ENCODE peak calls at places on chromosomes 16 and 17, in eight cellular contexts. One of them, this sample, is unnamed.

GRCh38 chr17:13001991-13002615 is 15.7 kb downstream of the ELAC2 start:
- DNase-seq in T1000: no peak
- DNase-seq in HuH-7.5: no peak
- DNase-seq in T follicular helper cell: no peak
- DNase-seq in mesendoderm: no peak
- DNase-seq in neural progenitor cell: no peak
- DNase-seq in stimulated activated CD4-positive, alpha-beta T cell treated with anti-CD3 and anti-CD28 coated beads, Interleukin-1b, Interleukin-23, amount 100 ng/mL, for 24 hours: no peak
- DNase-seq in activated CD4-positive, alpha-beta T cell treated with anti-CD3 and anti-CD28 coated beads, Interleukin-2, amount 10 ng/mL, durations not matched to agents 7 days and 5 days: no peak
- DNase-seq in this sample: no peak

GRCh38 chr16:53159781-53160436 is 105.1 kb downstream of the CHD9 start:
- DNase-seq in HuH-7.5: no peak
- DNase-seq in activated CD4-positive, alpha-beta T cell treated with anti-CD3 and anti-CD28 coated beads, Interleukin-2, amount 10 ng/mL, durations not matched to agents 7 days and 5 days: peak
- DNase-seq in stimulated activated CD4-positive, alpha-beta T cell treated with anti-CD3 and anti-CD28 coated beads, Interleukin-1b, Interleukin-23, amount 100 ng/mL, for 24 hours: no peak
- DNase-seq in mesendoderm: peak
- DNase-seq in neural progenitor cell: peak
- DNase-seq in T1000: no peak
- DNase-seq in T follicular helper cell: no peak
- DNase-seq in this sample: peak

GRCh38 chr17:29596811-29597210 is 3.9 kb downstream of the ANKRD13B start:
- DNase-seq in T follicular helper cell: no peak
- DNase-seq in mesendoderm: no peak
- DNase-seq in stimulated activated CD4-positive, alpha-beta T cell treated with anti-CD3 and anti-CD28 coated beads, Interleukin-1b, Interleukin-23, amount 100 ng/mL, for 24 hours: no peak
- DNase-seq in HuH-7.5: no peak
- DNase-seq in neural progenitor cell: no peak
- DNase-seq in T1000: no peak
- DNase-seq in activated CD4-positive, alpha-beta T cell treated with anti-CD3 and anti-CD28 coated beads, Interleukin-2, amount 10 ng/mL, durations not matched to agents 7 days and 5 days: no peak
- DNase-seq in this sample: no peak

GRCh38 chr16:72952404-72953301 is 95.3 kb downstream of the ZFHX3 start:
- DNase-seq in activated CD4-positive, alpha-beta T cell treated with anti-CD3 and anti-CD28 coated beads, Interleukin-2, amount 10 ng/mL, durations not matched to agents 7 days and 5 days: no peak
- DNase-seq in stimulated activated CD4-positive, alpha-beta T cell treated with anti-CD3 and anti-CD28 coated beads, Interleukin-1b, Interleukin-23, amount 100 ng/mL, for 24 hours: no peak
- DNase-seq in HuH-7.5: no peak
- DNase-seq in T1000: no peak
- DNase-seq in T follicular helper cell: no peak
- DNase-seq in neural progenitor cell: no peak
- DNase-seq in mesendoderm: no peak
- DNase-seq in this sample: no peak

GRCh38 chr17:82590881-82591539 is 57.2 kb downstream of the WDR45B start:
- DNase-seq in T follicular helper cell: no peak
- DNase-seq in stimulated activated CD4-positive, alpha-beta T cell treated with anti-CD3 and anti-CD28 coated beads, Interleukin-1b, Interleukin-23, amount 100 ng/mL, for 24 hours: no peak
- DNase-seq in activated CD4-positive, alpha-beta T cell treated with anti-CD3 and anti-CD28 coated beads, Interleukin-2, amount 10 ng/mL, durations not matched to agents 7 days and 5 days: no peak
- DNase-seq in HuH-7.5: no peak
- DNase-seq in neural progenitor cell: no peak
- DNase-seq in mesendoderm: no peak
- DNase-seq in T1000: no peak
- DNase-seq in this sample: no peak

GRCh38 chr17:58302919-58303551 is 22.3 kb upstream of the MPO start:
- DNase-seq in T1000: no peak
- DNase-seq in stimulated activated CD4-positive, alpha-beta T cell treated with anti-CD3 and anti-CD28 coated beads, Interleukin-1b, Interleukin-23, amount 100 ng/mL, for 24 hours: no peak
- DNase-seq in neural progenitor cell: no peak
- DNase-seq in activated CD4-positive, alpha-beta T cell treated with anti-CD3 and anti-CD28 coated beads, Interleukin-2, amount 10 ng/mL, durations not matched to agents 7 days and 5 days: no peak
- DNase-seq in mesendoderm: no peak
- DNase-seq in T follicular helper cell: no peak
- DNase-seq in HuH-7.5: no peak
- DNase-seq in this sample: no peak

GRCh38 chr17:1999557-2000251 is 25.4 kb downstream of the RTN4RL1 start:
- DNase-seq in T1000: no peak
- DNase-seq in HuH-7.5: peak
- DNase-seq in mesendoderm: peak
- DNase-seq in neural progenitor cell: peak
- DNase-seq in stimulated activated CD4-positive, alpha-beta T cell treated with anti-CD3 and anti-CD28 coated beads, Interleukin-1b, Interleukin-23, amount 100 ng/mL, for 24 hours: no peak
- DNase-seq in activated CD4-positive, alpha-beta T cell treated with anti-CD3 and anti-CD28 coated beads, Interleukin-2, amount 10 ng/mL, durations not matched to agents 7 days and 5 days: no peak
- DNase-seq in T follicular helper cell: no peak
- DNase-seq in this sample: peak

GRCh38 chr17:27354491-27355081 is 60.7 kb downstream of the WSB1 start:
- DNase-seq in T1000: no peak
- DNase-seq in T follicular helper cell: no peak
- DNase-seq in activated CD4-positive, alpha-beta T cell treated with anti-CD3 and anti-CD28 coated beads, Interleukin-2, amount 10 ng/mL, durations not matched to agents 7 days and 5 days: no peak
- DNase-seq in HuH-7.5: peak
- DNase-seq in neural progenitor cell: no peak
- DNase-seq in mesendoderm: peak
- DNase-seq in stimulated activated CD4-positive, alpha-beta T cell treated with anti-CD3 and anti-CD28 coated beads, Interleukin-1b, Interleukin-23, amount 100 ng/mL, for 24 hours: no peak
- DNase-seq in this sample: no peak

GRCh38 chr17:83145831-83146230 is 66.4 kb downstream of the METRNL start:
- DNase-seq in neural progenitor cell: no peak
- DNase-seq in T follicular helper cell: no peak
- DNase-seq in mesendoderm: no peak
- DNase-seq in HuH-7.5: no peak
- DNase-seq in T1000: no peak
- DNase-seq in stimulated activated CD4-positive, alpha-beta T cell treated with anti-CD3 and anti-CD28 coated beads, Interleukin-1b, Interleukin-23, amount 100 ng/mL, for 24 hours: no peak
- DNase-seq in activated CD4-positive, alpha-beta T cell treated with anti-CD3 and anti-CD28 coated beads, Interleukin-2, amount 10 ng/mL, durations not matched to agents 7 days and 5 days: no peak
- DNase-seq in this sample: no peak

GRCh38 chr16:73572135-73572534 is 524.2 kb upstream of the ZFHX3 start:
- DNase-seq in mesendoderm: peak
- DNase-seq in activated CD4-positive, alpha-beta T cell treated with anti-CD3 and anti-CD28 coated beads, Interleukin-2, amount 10 ng/mL, durations not matched to agents 7 days and 5 days: no peak
- DNase-seq in T1000: no peak
- DNase-seq in stimulated activated CD4-positive, alpha-beta T cell treated with anti-CD3 and anti-CD28 coated beads, Interleukin-1b, Interleukin-23, amount 100 ng/mL, for 24 hours: no peak
- DNase-seq in neural progenitor cell: peak
- DNase-seq in HuH-7.5: no peak
- DNase-seq in T follicular helper cell: no peak
- DNase-seq in this sample: peak

GRCh38 chr17:64418506-64419339 is 28.1 kb upstream of the PECAM1 start:
- DNase-seq in activated CD4-positive, alpha-beta T cell treated with anti-CD3 and anti-CD28 coated beads, Interleukin-2, amount 10 ng/mL, durations not matched to agents 7 days and 5 days: peak
- DNase-seq in neural progenitor cell: peak
- DNase-seq in stimulated activated CD4-positive, alpha-beta T cell treated with anti-CD3 and anti-CD28 coated beads, Interleukin-1b, Interleukin-23, amount 100 ng/mL, for 24 hours: no peak
- DNase-seq in mesendoderm: peak
- DNase-seq in T1000: peak
- DNase-seq in T follicular helper cell: no peak
- DNase-seq in HuH-7.5: peak
- DNase-seq in this sample: peak

GRCh38 chr17:67570797-67571196 is 146.9 kb upstream of the NOL11 start:
- DNase-seq in T follicular helper cell: no peak
- DNase-seq in HuH-7.5: no peak
- DNase-seq in activated CD4-positive, alpha-beta T cell treated with anti-CD3 and anti-CD28 coated beads, Interleukin-2, amount 10 ng/mL, durations not matched to agents 7 days and 5 days: no peak
- DNase-seq in stimulated activated CD4-positive, alpha-beta T cell treated with anti-CD3 and anti-CD28 coated beads, Interleukin-1b, Interleukin-23, amount 100 ng/mL, for 24 hours: no peak
- DNase-seq in T1000: no peak
- DNase-seq in mesendoderm: no peak
- DNase-seq in neural progenitor cell: no peak
- DNase-seq in this sample: no peak

GRCh38 chr16:21599994-21600773 is 807 bp downstream of the METTL9 start:
- DNase-seq in stimulated activated CD4-positive, alpha-beta T cell treated with anti-CD3 and anti-CD28 coated beads, Interleukin-1b, Interleukin-23, amount 100 ng/mL, for 24 hours: no peak
- DNase-seq in neural progenitor cell: peak
- DNase-seq in T1000: no peak
- DNase-seq in HuH-7.5: peak
- DNase-seq in mesendoderm: peak
- DNase-seq in T follicular helper cell: peak
- DNase-seq in activated CD4-positive, alpha-beta T cell treated with anti-CD3 and anti-CD28 coated beads, Interleukin-2, amount 10 ng/mL, durations not matched to agents 7 days and 5 days: peak
- DNase-seq in this sample: peak

GRCh38 chr17:28949185-28950016 is 1.9 kb downstream of the PHF12 start:
- DNase-seq in T follicular helper cell: peak
- DNase-seq in neural progenitor cell: peak
- DNase-seq in activated CD4-positive, alpha-beta T cell treated with anti-CD3 and anti-CD28 coated beads, Interleukin-2, amount 10 ng/mL, durations not matched to agents 7 days and 5 days: peak
- DNase-seq in HuH-7.5: peak
- DNase-seq in stimulated activated CD4-positive, alpha-beta T cell treated with anti-CD3 and anti-CD28 coated beads, Interleukin-1b, Interleukin-23, amount 100 ng/mL, for 24 hours: peak
- DNase-seq in mesendoderm: peak
- DNase-seq in T1000: peak
- DNase-seq in this sample: peak

GRCh38 chr16:53678756-53679334 is 24.8 kb downstream of the RPGRIP1L start:
- DNase-seq in HuH-7.5: no peak
- DNase-seq in neural progenitor cell: no peak
- DNase-seq in T1000: no peak
- DNase-seq in activated CD4-positive, alpha-beta T cell treated with anti-CD3 and anti-CD28 coated beads, Interleukin-2, amount 10 ng/mL, durations not matched to agents 7 days and 5 days: no peak
- DNase-seq in mesendoderm: no peak
- DNase-seq in stimulated activated CD4-positive, alpha-beta T cell treated with anti-CD3 and anti-CD28 coated beads, Interleukin-1b, Interleukin-23, amount 100 ng/mL, for 24 hours: no peak
- DNase-seq in T follicular helper cell: no peak
- DNase-seq in this sample: no peak

GRCh38 chr17:70208080-70208794 is 38.9 kb downstream of the KCNJ2 start:
- DNase-seq in stimulated activated CD4-positive, alpha-beta T cell treated with anti-CD3 and anti-CD28 coated beads, Interleukin-1b, Interleukin-23, amount 100 ng/mL, for 24 hours: no peak
- DNase-seq in T1000: no peak
- DNase-seq in neural progenitor cell: no peak
- DNase-seq in T follicular helper cell: no peak
- DNase-seq in mesendoderm: peak
- DNase-seq in HuH-7.5: no peak
- DNase-seq in activated CD4-positive, alpha-beta T cell treated with anti-CD3 and anti-CD28 coated beads, Interleukin-2, amount 10 ng/mL, durations not matched to agents 7 days and 5 days: no peak
- DNase-seq in this sample: no peak

GRCh38 chr17:83196973-83197880 is 117.8 kb downstream of the METRNL start:
- DNase-seq in mesendoderm: no peak
- DNase-seq in HuH-7.5: no peak
- DNase-seq in T follicular helper cell: no peak
- DNase-seq in neural progenitor cell: no peak
- DNase-seq in stimulated activated CD4-positive, alpha-beta T cell treated with anti-CD3 and anti-CD28 coated beads, Interleukin-1b, Interleukin-23, amount 100 ng/mL, for 24 hours: no peak
- DNase-seq in activated CD4-positive, alpha-beta T cell treated with anti-CD3 and anti-CD28 coated beads, Interleukin-2, amount 10 ng/mL, durations not matched to agents 7 days and 5 days: peak
- DNase-seq in T1000: no peak
- DNase-seq in this sample: no peak

GRCh38 chr17:50482516-50482915 is 3.9 kb downstream of the RSAD1 start:
- DNase-seq in mesendoderm: peak
- DNase-seq in HuH-7.5: peak
- DNase-seq in T follicular helper cell: peak
- DNase-seq in neural progenitor cell: peak
- DNase-seq in activated CD4-positive, alpha-beta T cell treated with anti-CD3 and anti-CD28 coated beads, Interleukin-2, amount 10 ng/mL, durations not matched to agents 7 days and 5 days: peak
- DNase-seq in T1000: peak
- DNase-seq in stimulated activated CD4-positive, alpha-beta T cell treated with anti-CD3 and anti-CD28 coated beads, Interleukin-1b, Interleukin-23, amount 100 ng/mL, for 24 hours: peak
- DNase-seq in this sample: peak

GRCh38 chr16:89363621-89364393 is 126.6 kb downstream of the ANKRD11 start:
- DNase-seq in T1000: no peak
- DNase-seq in neural progenitor cell: peak
- DNase-seq in T follicular helper cell: peak
- DNase-seq in stimulated activated CD4-positive, alpha-beta T cell treated with anti-CD3 and anti-CD28 coated beads, Interleukin-1b, Interleukin-23, amount 100 ng/mL, for 24 hours: no peak
- DNase-seq in HuH-7.5: no peak
- DNase-seq in mesendoderm: peak
- DNase-seq in activated CD4-positive, alpha-beta T cell treated with anti-CD3 and anti-CD28 coated beads, Interleukin-2, amount 10 ng/mL, durations not matched to agents 7 days and 5 days: peak
- DNase-seq in this sample: peak

GRCh38 chr16:12876778-12877177 is 24.6 kb upstream of the SHISA9 start:
- DNase-seq in T1000: no peak
- DNase-seq in neural progenitor cell: no peak
- DNase-seq in T follicular helper cell: no peak
- DNase-seq in mesendoderm: no peak
- DNase-seq in stimulated activated CD4-positive, alpha-beta T cell treated with anti-CD3 and anti-CD28 coated beads, Interleukin-1b, Interleukin-23, amount 100 ng/mL, for 24 hours: no peak
- DNase-seq in HuH-7.5: no peak
- DNase-seq in activated CD4-positive, alpha-beta T cell treated with anti-CD3 and anti-CD28 coated beads, Interleukin-2, amount 10 ng/mL, durations not matched to agents 7 days and 5 days: no peak
- DNase-seq in this sample: no peak

GRCh38 chr16:28933176-28933575 is 1.4 kb downstream of the CD19 start:
- DNase-seq in mesendoderm: peak
- DNase-seq in stimulated activated CD4-positive, alpha-beta T cell treated with anti-CD3 and anti-CD28 coated beads, Interleukin-1b, Interleukin-23, amount 100 ng/mL, for 24 hours: no peak
- DNase-seq in T1000: no peak
- DNase-seq in HuH-7.5: no peak
- DNase-seq in T follicular helper cell: no peak
- DNase-seq in neural progenitor cell: no peak
- DNase-seq in activated CD4-positive, alpha-beta T cell treated with anti-CD3 and anti-CD28 coated beads, Interleukin-2, amount 10 ng/mL, durations not matched to agents 7 days and 5 days: no peak
- DNase-seq in this sample: peak

GRCh38 chr16:17775061-17775460 is 304.3 kb upstream of the XYLT1 start:
- DNase-seq in T1000: no peak
- DNase-seq in HuH-7.5: no peak
- DNase-seq in mesendoderm: no peak
- DNase-seq in activated CD4-positive, alpha-beta T cell treated with anti-CD3 and anti-CD28 coated beads, Interleukin-2, amount 10 ng/mL, durations not matched to agents 7 days and 5 days: no peak
- DNase-seq in T follicular helper cell: no peak
- DNase-seq in stimulated activated CD4-positive, alpha-beta T cell treated with anti-CD3 and anti-CD28 coated beads, Interleukin-1b, Interleukin-23, amount 100 ng/mL, for 24 hours: no peak
- DNase-seq in neural progenitor cell: no peak
- DNase-seq in this sample: no peak

GRCh38 chr16:90037202-90037765 is 18.0 kb upstream of the DBNDD1 start:
- DNase-seq in stimulated activated CD4-positive, alpha-beta T cell treated with anti-CD3 and anti-CD28 coated beads, Interleukin-1b, Interleukin-23, amount 100 ng/mL, for 24 hours: no peak
- DNase-seq in neural progenitor cell: no peak
- DNase-seq in activated CD4-positive, alpha-beta T cell treated with anti-CD3 and anti-CD28 coated beads, Interleukin-2, amount 10 ng/mL, durations not matched to agents 7 days and 5 days: no peak
- DNase-seq in HuH-7.5: no peak
- DNase-seq in T follicular helper cell: no peak
- DNase-seq in mesendoderm: no peak
- DNase-seq in T1000: no peak
- DNase-seq in this sample: no peak

GRCh38 chr17:35896011-35896587 is 15.9 kb upstream of the CCL5 start:
- DNase-seq in mesendoderm: no peak
- DNase-seq in T follicular helper cell: no peak
- DNase-seq in activated CD4-positive, alpha-beta T cell treated with anti-CD3 and anti-CD28 coated beads, Interleukin-2, amount 10 ng/mL, durations not matched to agents 7 days and 5 days: peak
- DNase-seq in stimulated activated CD4-positive, alpha-beta T cell treated with anti-CD3 and anti-CD28 coated beads, Interleukin-1b, Interleukin-23, amount 100 ng/mL, for 24 hours: no peak
- DNase-seq in neural progenitor cell: no peak
- DNase-seq in HuH-7.5: no peak
- DNase-seq in T1000: no peak
- DNase-seq in this sample: no peak

GRCh38 chr17:44113868-44114840 is 9.3 kb downstream of the HDAC5 start:
- DNase-seq in T follicular helper cell: no peak
- DNase-seq in HuH-7.5: no peak
- DNase-seq in stimulated activated CD4-positive, alpha-beta T cell treated with anti-CD3 and anti-CD28 coated beads, Interleukin-1b, Interleukin-23, amount 100 ng/mL, for 24 hours: no peak
- DNase-seq in neural progenitor cell: no peak
- DNase-seq in mesendoderm: no peak
- DNase-seq in T1000: no peak
- DNase-seq in activated CD4-positive, alpha-beta T cell treated with anti-CD3 and anti-CD28 coated beads, Interleukin-2, amount 10 ng/mL, durations not matched to agents 7 days and 5 days: no peak
- DNase-seq in this sample: no peak

GRCh38 chr16:11308493-11309283 is 27.6 kb upstream of the PRM1 start:
- DNase-seq in mesendoderm: no peak
- DNase-seq in T follicular helper cell: no peak
- DNase-seq in T1000: no peak
- DNase-seq in stimulated activated CD4-positive, alpha-beta T cell treated with anti-CD3 and anti-CD28 coated beads, Interleukin-1b, Interleukin-23, amount 100 ng/mL, for 24 hours: no peak
- DNase-seq in HuH-7.5: no peak
- DNase-seq in neural progenitor cell: peak
- DNase-seq in activated CD4-positive, alpha-beta T cell treated with anti-CD3 and anti-CD28 coated beads, Interleukin-2, amount 10 ng/mL, durations not matched to agents 7 days and 5 days: no peak
- DNase-seq in this sample: no peak

GRCh38 chr16:15518412-15519351 is 84.3 kb downstream of the BMERB1 start:
- DNase-seq in mesendoderm: peak
- DNase-seq in HuH-7.5: no peak
- DNase-seq in T follicular helper cell: no peak
- DNase-seq in T1000: no peak
- DNase-seq in neural progenitor cell: no peak
- DNase-seq in stimulated activated CD4-positive, alpha-beta T cell treated with anti-CD3 and anti-CD28 coated beads, Interleukin-1b, Interleukin-23, amount 100 ng/mL, for 24 hours: no peak
- DNase-seq in activated CD4-positive, alpha-beta T cell treated with anti-CD3 and anti-CD28 coated beads, Interleukin-2, amount 10 ng/mL, durations not matched to agents 7 days and 5 days: no peak
- DNase-seq in this sample: peak

GRCh38 chr16:10850478-10850850 is 26.5 kb upstream of the CIITA start:
- DNase-seq in stimulated activated CD4-positive, alpha-beta T cell treated with anti-CD3 and anti-CD28 coated beads, Interleukin-1b, Interleukin-23, amount 100 ng/mL, for 24 hours: no peak
- DNase-seq in T1000: no peak
- DNase-seq in activated CD4-positive, alpha-beta T cell treated with anti-CD3 and anti-CD28 coated beads, Interleukin-2, amount 10 ng/mL, durations not matched to agents 7 days and 5 days: no peak
- DNase-seq in HuH-7.5: no peak
- DNase-seq in T follicular helper cell: no peak
- DNase-seq in neural progenitor cell: no peak
- DNase-seq in mesendoderm: no peak
- DNase-seq in this sample: no peak

GRCh38 chr17:58158181-58158580 is 8.6 kb upstream of the OR4D2 start:
- DNase-seq in mesendoderm: no peak
- DNase-seq in neural progenitor cell: no peak
- DNase-seq in HuH-7.5: no peak
- DNase-seq in stimulated activated CD4-positive, alpha-beta T cell treated with anti-CD3 and anti-CD28 coated beads, Interleukin-1b, Interleukin-23, amount 100 ng/mL, for 24 hours: no peak
- DNase-seq in activated CD4-positive, alpha-beta T cell treated with anti-CD3 and anti-CD28 coated beads, Interleukin-2, amount 10 ng/mL, durations not matched to agents 7 days and 5 days: no peak
- DNase-seq in T1000: no peak
- DNase-seq in T follicular helper cell: no peak
- DNase-seq in this sample: no peak

GRCh38 chr16:22077700-22078313 is 14.5 kb upstream of the VWA3A start:
- DNase-seq in neural progenitor cell: peak
- DNase-seq in mesendoderm: peak
- DNase-seq in stimulated activated CD4-positive, alpha-beta T cell treated with anti-CD3 and anti-CD28 coated beads, Interleukin-1b, Interleukin-23, amount 100 ng/mL, for 24 hours: peak
- DNase-seq in T follicular helper cell: peak
- DNase-seq in activated CD4-positive, alpha-beta T cell treated with anti-CD3 and anti-CD28 coated beads, Interleukin-2, amount 10 ng/mL, durations not matched to agents 7 days and 5 days: peak
- DNase-seq in HuH-7.5: peak
- DNase-seq in T1000: peak
- DNase-seq in this sample: peak

GRCh38 chr17:53127331-53127730 is 695.4 kb upstream of the KIF2B start:
- DNase-seq in mesendoderm: no peak
- DNase-seq in activated CD4-positive, alpha-beta T cell treated with anti-CD3 and anti-CD28 coated beads, Interleukin-2, amount 10 ng/mL, durations not matched to agents 7 days and 5 days: no peak
- DNase-seq in T follicular helper cell: no peak
- DNase-seq in neural progenitor cell: no peak
- DNase-seq in HuH-7.5: no peak
- DNase-seq in stimulated activated CD4-positive, alpha-beta T cell treated with anti-CD3 and anti-CD28 coated beads, Interleukin-1b, Interleukin-23, amount 100 ng/mL, for 24 hours: no peak
- DNase-seq in T1000: no peak
- DNase-seq in this sample: no peak

GRCh38 chr17:79622776-79623175 is 11.9 kb upstream of the RBFOX3 start:
- DNase-seq in neural progenitor cell: no peak
- DNase-seq in HuH-7.5: no peak
- DNase-seq in activated CD4-positive, alpha-beta T cell treated with anti-CD3 and anti-CD28 coated beads, Interleukin-2, amount 10 ng/mL, durations not matched to agents 7 days and 5 days: no peak
- DNase-seq in mesendoderm: no peak
- DNase-seq in T1000: no peak
- DNase-seq in T follicular helper cell: no peak
- DNase-seq in stimulated activated CD4-positive, alpha-beta T cell treated with anti-CD3 and anti-CD28 coated beads, Interleukin-1b, Interleukin-23, amount 100 ng/mL, for 24 hours: no peak
- DNase-seq in this sample: no peak

GRCh38 chr17:49390548-49391324 is 23.9 kb downstream of the PHB1 start:
- DNase-seq in stimulated activated CD4-positive, alpha-beta T cell treated with anti-CD3 and anti-CD28 coated beads, Interleukin-1b, Interleukin-23, amount 100 ng/mL, for 24 hours: no peak
- DNase-seq in mesendoderm: no peak
- DNase-seq in T1000: no peak
- DNase-seq in T follicular helper cell: no peak
- DNase-seq in HuH-7.5: no peak
- DNase-seq in activated CD4-positive, alpha-beta T cell treated with anti-CD3 and anti-CD28 coated beads, Interleukin-2, amount 10 ng/mL, durations not matched to agents 7 days and 5 days: no peak
- DNase-seq in neural progenitor cell: no peak
- DNase-seq in this sample: no peak

GRCh38 chr17:2602597-2603017 is 9.2 kb downstream of the PAFAH1B1 start:
- DNase-seq in T1000: no peak
- DNase-seq in HuH-7.5: no peak
- DNase-seq in T follicular helper cell: no peak
- DNase-seq in neural progenitor cell: no peak
- DNase-seq in stimulated activated CD4-positive, alpha-beta T cell treated with anti-CD3 and anti-CD28 coated beads, Interleukin-1b, Interleukin-23, amount 100 ng/mL, for 24 hours: no peak
- DNase-seq in activated CD4-positive, alpha-beta T cell treated with anti-CD3 and anti-CD28 coated beads, Interleukin-2, amount 10 ng/mL, durations not matched to agents 7 days and 5 days: no peak
- DNase-seq in mesendoderm: peak
- DNase-seq in this sample: no peak

This sample was measured in ELF-1.